ENCODE peak calls at places on chromosomes 3 and 15, in eight cellular contexts. F, E, K, M, V, I, X and Y are unnamed samples.

GRCh38 chr15:67501177-67501835 is 19.6 kb upstream of the C15orf61 start:
- DNase-seq in K (no peak), M (peak), I (peak), E (no peak), F (no peak), V (peak), X (no peak), Y (peak)

GRCh38 chr3:41075958-41076357 is 123.3 kb upstream of the CTNNB1 start:
- DNase-seq in M (no peak), I (no peak), X (no peak), V (no peak), K (no peak), F (no peak), E (no peak), Y (no peak)

GRCh38 chr3:23761440-23761896 is 44.3 kb upstream of the UBE2E1 start:
- DNase-seq in I (peak), F (no peak), M (no peak), E (no peak), X (no peak), V (peak), K (no peak), Y (peak)

GRCh38 chr15:63504979-63505841 is 817 bp downstream of the USP3 start:
- DNase-seq in V (peak), I (peak), X (no peak), F (peak), M (peak), K (no peak), E (no peak), Y (peak)

GRCh38 chr3:141844108-141844507 is 32.3 kb upstream of the ATP1B3 start:
- DNase-seq in X (no peak), F (no peak), E (no peak), M (no peak), V (no peak), K (no peak), I (no peak), Y (no peak)

GRCh38 chr15:41820791-41821423 is 7.0 kb upstream of the JMJD7 start:
- DNase-seq in M (no peak), X (no peak), F (no peak), I (no peak), K (no peak), E (no peak), V (no peak), Y (no peak)

GRCh38 chr3:15646924-15647511 is 45.5 kb downstream of the BTD start:
- DNase-seq in V (no peak), K (no peak), I (peak), X (no peak), M (no peak), E (no peak), F (no peak), Y (no peak)

GRCh38 chr3:53236112-53236841 is 19.5 kb downstream of the TKT start:
- DNase-seq in X (no peak), F (no peak), V (peak), K (no peak), M (no peak), I (peak), E (no peak), Y (no peak)

GRCh38 chr15:91537868-91538267 is 315.6 kb upstream of the SLCO3A1 start:
- DNase-seq in E (no peak), I (no peak), F (no peak), K (no peak), V (no peak), M (no peak), X (no peak), Y (no peak)

GRCh38 chr3:163879172-163879571 is 1199.1 kb downstream of the SI start:
- DNase-seq in X (no peak), E (no peak), I (no peak), K (no peak), M (no peak), F (no peak), V (no peak), Y (no peak)

GRCh38 chr3:64151335-64151871 is 73.9 kb downstream of the PRICKLE2 start:
- DNase-seq in F (no peak), V (no peak), X (no peak), M (no peak), E (no peak), I (no peak), K (no peak), Y (no peak)

GRCh38 chr3:185270956-185271332 is 17.1 kb upstream of the EHHADH start:
- DNase-seq in F (no peak), K (no peak), V (no peak), E (no peak), M (no peak), X (no peak), I (no peak), Y (no peak)

GRCh38 chr15:68843425-68844311 is 23.0 kb upstream of the ANP32A start:
- DNase-seq in E (no peak), V (peak), K (no peak), F (no peak), M (peak), X (no peak), I (peak), Y (peak)

GRCh38 chr3:41259449-41260062 is 60.3 kb downstream of the CTNNB1 start:
- DNase-seq in F (no peak), M (no peak), X (no peak), K (no peak), I (peak), E (no peak), V (no peak), Y (no peak)

GRCh38 chr3:10366681-10367101 is 45.8 kb upstream of the SEC13 start:
- DNase-seq in X (no peak), I (peak), E (no peak), M (no peak), K (peak), F (no peak), V (no peak), Y (no peak)

GRCh38 chr3:57331078-57331477 is 38.6 kb upstream of the ASB14 start:
- DNase-seq in K (no peak), V (no peak), E (no peak), X (no peak), F (no peak), I (no peak), M (no peak), Y (peak)

GRCh38 chr3:129313415-129313982 is 34.8 kb downstream of the HMCES start:
- DNase-seq in K (no peak), M (peak), E (no peak), F (peak), V (no peak), I (peak), X (no peak), Y (peak)

GRCh38 chr15:43187544-43188155 is 2.4 kb downstream of the CCNDBP1 start:
- DNase-seq in M (peak), F (no peak), K (no peak), E (no peak), I (peak), V (peak), X (no peak), Y (peak)

GRCh38 chr3:125055913-125056705 is at the start of gene HEG1:
- DNase-seq in V (peak), F (peak), X (peak), I (peak), E (peak), M (peak), K (peak), Y (peak)

GRCh38 chr3:183435701-183436100 is 7.3 kb upstream of the MCF2L2 start:
- DNase-seq in E (peak), M (no peak), F (no peak), V (peak), I (no peak), X (no peak), K (no peak), Y (peak)

GRCh38 chr15:80893777-80894176 is 95.8 kb downstream of the MESD start:
- DNase-seq in V (no peak), K (no peak), F (no peak), E (no peak), M (no peak), X (no peak), I (peak), Y (no peak)

GRCh38 chr15:76904461-76905012 is 603 bp downstream of the SCAPER start:
- DNase-seq in M (peak), K (peak), V (peak), F (peak), X (no peak), E (no peak), I (peak), Y (peak)

GRCh38 chr15:99424978-99425665 is 140.7 kb upstream of the MEF2A start:
- DNase-seq in I (peak), E (no peak), V (peak), F (no peak), M (no peak), K (peak), X (peak), Y (no peak)

GRCh38 chr3:141486735-141487418 is at the start of gene RASA2:
- DNase-seq in F (no peak), E (peak), V (peak), K (peak), I (peak), X (peak), M (peak), Y (peak)

GRCh38 chr3:32392530-32393302 is 1.1 kb downstream of the CMTM7 start:
- DNase-seq in I (peak), V (no peak), E (no peak), X (no peak), F (no peak), K (no peak), M (no peak), Y (no peak)

GRCh38 chr15:72722071-72722696 is 36.2 kb downstream of the BBS4 start:
- DNase-seq in X (peak), F (no peak), K (peak), M (peak), V (peak), E (peak), I (peak), Y (peak)

GRCh38 chr3:191151653-191152052 is 47.4 kb upstream of the OSTN start:
- DNase-seq in M (no peak), K (no peak), X (no peak), V (no peak), I (no peak), E (no peak), F (no peak), Y (no peak)

GRCh38 chr3:45647148-45647619 is 42.0 kb upstream of the SACM1L start:
- DNase-seq in K (no peak), M (no peak), E (no peak), I (peak), X (no peak), V (no peak), F (no peak), Y (no peak)

GRCh38 chr3:58490860-58491501 is 915 bp upstream of the KCTD6 start:
- DNase-seq in I (no peak), X (no peak), E (no peak), M (no peak), V (no peak), K (no peak), F (no peak), Y (no peak)

GRCh38 chr3:169661567-169662214 is 1.8 kb downstream of the MECOM start:
- DNase-seq in V (peak), M (peak), K (no peak), E (no peak), F (no peak), I (peak), X (no peak), Y (peak)

GRCh38 chr3:49871536-49872157 is 1.9 kb upstream of the CAMKV start:
- DNase-seq in F (no peak), X (no peak), K (no peak), E (no peak), I (no peak), V (no peak), M (no peak), Y (no peak)

GRCh38 chr3:40333852-40334251 is 24.3 kb downstream of the EIF1B start:
- DNase-seq in E (no peak), M (no peak), V (no peak), X (no peak), F (no peak), K (no peak), I (no peak), Y (no peak)

GRCh38 chr15:74209997-74210573 is 7.5 kb upstream of the STRA6 start:
- DNase-seq in I (no peak), X (no peak), F (no peak), M (no peak), K (no peak), V (peak), E (no peak), Y (no peak)